ENCODE peak calls at places on chromosomes 13 and 19, in four cellular contexts. M, R, Q and Z are unnamed samples.

GRCh38 chr19:934197-934840 is 8.5 kb downstream of the ARID3A start:
- DNase-seq in M (no peak), R (no peak), Q (no peak), Z (no peak)

GRCh38 chr13:99977334-99977911 is 4.2 kb upstream of the ZIC2 start:
- DNase-seq in M (no peak), R (no peak), Q (no peak), Z (no peak)

GRCh38 chr19:2350656-2351055 is 9.4 kb upstream of the TMPRSS9 start:
- DNase-seq in M (no peak), R (no peak), Q (no peak), Z (no peak)

GRCh38 chr19:52535831-52536800 is 8.6 kb downstream of the ZNF808 start:
- DNase-seq in M (peak), R (peak), Q (peak), Z (peak)

GRCh38 chr19:13619203-13619632 is 112.9 kb upstream of the CACNA1A start:
- DNase-seq in M (no peak), R (no peak), Q (peak), Z (no peak)

GRCh38 chr19:54190942-54191670 is at the start of gene TSEN34:
- DNase-seq in M (no peak), R (no peak), Q (peak), Z (peak)

GRCh38 chr13:49620170-49620621 is 8.1 kb upstream of the ARL11 start:
- DNase-seq in M (no peak), R (no peak), Q (no peak), Z (no peak)

GRCh38 chr13:37956536-37956935 is 87.0 kb upstream of the TRPC4 start:
- DNase-seq in M (no peak), R (no peak), Q (no peak), Z (no peak)

GRCh38 chr13:28117689-28118377 is 17.5 kb upstream of the FLT3 start:
- DNase-seq in M (no peak), R (no peak), Q (no peak), Z (no peak)

GRCh38 chr19:20077791-20078463 is at the start of gene ZNF90:
- DNase-seq in M (peak), R (peak), Q (peak), Z (peak)

GRCh38 chr19:33460221-33460908 is 61.2 kb downstream of the PEPD start:
- DNase-seq in M (no peak), R (no peak), Q (no peak), Z (no peak)

GRCh38 chr19:2648528-2648937 is 54.0 kb downstream of the GNG7 start:
- DNase-seq in M (peak), R (peak), Q (peak), Z (peak)

GRCh38 chr19:33804021-33804799 is 7.5 kb downstream of the KCTD15 start:
- DNase-seq in M (no peak), R (no peak), Q (peak), Z (peak)

GRCh38 chr19:43765109-43765876 is 10.5 kb upstream of the SMG9 start:
- DNase-seq in M (peak), R (peak), Q (peak), Z (peak)

GRCh38 chr13:52319876-52320275 is 86.1 kb downstream of the THSD1 start:
- DNase-seq in M (no peak), R (no peak), Q (no peak), Z (no peak)

GRCh38 chr13:93776936-93777335 is 550.3 kb downstream of the GPC6 start:
- DNase-seq in M (no peak), R (no peak), Q (peak), Z (peak)

GRCh38 chr13:88144580-88144979 is 473.4 kb downstream of the SLITRK5 start:
- DNase-seq in M (no peak), R (no peak), Q (no peak), Z (no peak)